ENCODE peak calls at places on chromosomes 2 and 18, in seven cellular contexts. U, I, Y, Q, C, E and T are unnamed samples.

GRCh38 chr2:173851256-173851655 is 113.9 kb downstream of the SP3 start:
- DNase-seq in U (no peak), I (peak), Y (no peak), Q (no peak), C (peak), E (no peak), T (peak)

GRCh38 chr2:239945751-239946569 is 79.2 kb downstream of the NDUFA10 start:
- DNase-seq in U (no peak), I (no peak), Y (no peak), Q (no peak), C (peak), E (no peak), T (peak)

GRCh38 chr2:8329660-8330622 is 351.9 kb upstream of the ID2 start:
- DNase-seq in U (no peak), I (no peak), Y (no peak), Q (no peak), C (no peak), E (no peak), T (peak)

GRCh38 chr2:23706613-23707078 is 220.3 kb downstream of the ATAD2B start:
- DNase-seq in U (no peak), I (no peak), Y (no peak), Q (no peak), C (no peak), E (no peak), T (no peak)

GRCh38 chr2:135657806-135658582 is 83.7 kb upstream of the UBXN4 start:
- DNase-seq in U (peak), I (no peak), Y (no peak), Q (no peak), C (no peak), E (peak), T (no peak)

GRCh38 chr2:8641516-8641915 is 40.3 kb upstream of the ID2 start:
- DNase-seq in U (no peak), I (no peak), Y (no peak), Q (no peak), C (no peak), E (no peak), T (no peak)

GRCh38 chr2:9565436-9566153 is 10.0 kb upstream of the ADAM17 start:
- DNase-seq in U (no peak), I (peak), Y (no peak), Q (peak), C (peak), E (no peak), T (peak)

GRCh38 chr2:157903051-157903625 is 27.0 kb upstream of the ACVR1 start:
- DNase-seq in U (no peak), I (no peak), Y (no peak), Q (no peak), C (no peak), E (no peak), T (no peak)

GRCh38 chr18:7116001-7116831 is 1.4 kb downstream of the LAMA1 start:
- DNase-seq in U (no peak), I (peak), Y (no peak), Q (no peak), C (no peak), E (no peak), T (no peak)

GRCh38 chr2:71064754-71065621 is 3.5 kb upstream of the NAGK start:
- DNase-seq in U (no peak), I (no peak), Y (no peak), Q (no peak), C (no peak), E (no peak), T (no peak)

GRCh38 chr2:86622409-86622877 is 1.2 kb downstream of the RNF103 start:
- DNase-seq in U (peak), I (peak), Y (no peak), Q (no peak), C (peak), E (no peak), T (peak)

GRCh38 chr2:234949762-234950434 is 1.9 kb upstream of the SH3BP4 start:
- DNase-seq in U (no peak), I (peak), Y (no peak), Q (no peak), C (no peak), E (no peak), T (no peak)

GRCh38 chr2:121319941-121320340 is 34.9 kb upstream of the TFCP2L1 start:
- DNase-seq in U (no peak), I (no peak), Y (no peak), Q (no peak), C (no peak), E (no peak), T (no peak)

GRCh38 chr18:33114749-33115148 is 325.8 kb downstream of the CCDC178 start:
- DNase-seq in U (no peak), I (no peak), Y (no peak), Q (no peak), C (no peak), E (no peak), T (no peak)

GRCh38 chr2:182862003-182862402 is 4.4 kb downstream of the FRZB start:
- DNase-seq in U (no peak), I (no peak), Y (no peak), Q (no peak), C (no peak), E (no peak), T (peak)

GRCh38 chr18:58101291-58101706 is 57.3 kb downstream of the NEDD4L start:
- DNase-seq in U (no peak), I (no peak), Y (peak), Q (no peak), C (no peak), E (no peak), T (no peak)

GRCh38 chr18:58095251-58095650 is 51.2 kb downstream of the NEDD4L start:
- DNase-seq in U (no peak), I (no peak), Y (no peak), Q (no peak), C (no peak), E (no peak), T (no peak)

GRCh38 chr2:27572998-27573429 is 9.8 kb upstream of the ZNF512 start:
- DNase-seq in U (no peak), I (no peak), Y (no peak), Q (no peak), C (no peak), E (no peak), T (no peak)

GRCh38 chr2:26770986-26771586 is 7.0 kb downstream of the SLC35F6 start:
- DNase-seq in U (no peak), I (peak), Y (peak), Q (peak), C (peak), E (no peak), T (peak)

GRCh38 chr2:202104286-202104870 is 31.3 kb downstream of the KIAA2012 start:
- DNase-seq in U (peak), I (peak), Y (no peak), Q (peak), C (no peak), E (no peak), T (no peak)

GRCh38 chr2:22826658-22827165 is 558.3 kb upstream of the KLHL29 start:
- DNase-seq in U (no peak), I (no peak), Y (no peak), Q (no peak), C (no peak), E (no peak), T (no peak)

GRCh38 chr2:98519156-98519555 is 74.5 kb downstream of the INPP4A start:
- DNase-seq in U (no peak), I (no peak), Y (no peak), Q (no peak), C (no peak), E (no peak), T (no peak)

GRCh38 chr18:3447035-3447894 is 2.7 kb upstream of the TGIF1 start:
- DNase-seq in U (peak), I (peak), Y (no peak), Q (no peak), C (peak), E (no peak), T (peak)

GRCh38 chr2:117085719-117086118 is 728.8 kb upstream of the DDX18 start:
- DNase-seq in U (no peak), I (no peak), Y (no peak), Q (no peak), C (no peak), E (no peak), T (no peak)

GRCh38 chr18:39611381-39612090 is 2045.9 kb upstream of the CELF4 start:
- DNase-seq in U (no peak), I (no peak), Y (no peak), Q (no peak), C (no peak), E (no peak), T (no peak)

GRCh38 chr2:28377984-28378678 is 14.5 kb upstream of the FOSL2 start:
- DNase-seq in U (no peak), I (no peak), Y (no peak), Q (no peak), C (no peak), E (no peak), T (no peak)

GRCh38 chr2:235095569-235095968 is 143.8 kb downstream of the SH3BP4 start:
- DNase-seq in U (no peak), I (peak), Y (no peak), Q (no peak), C (no peak), E (no peak), T (no peak)

GRCh38 chr18:77766421-77766820 is 516.8 kb downstream of the GALR1 start:
- DNase-seq in U (no peak), I (no peak), Y (no peak), Q (no peak), C (no peak), E (no peak), T (no peak)

GRCh38 chr2:195805283-195805976 is 148.4 kb downstream of the SLC39A10 start:
- DNase-seq in U (no peak), I (no peak), Y (no peak), Q (no peak), C (no peak), E (no peak), T (no peak)

GRCh38 chr2:159456500-159457426 is 159.6 kb downstream of the BAZ2B start:
- DNase-seq in U (no peak), I (peak), Y (no peak), Q (no peak), C (no peak), E (no peak), T (no peak)

GRCh38 chr2:117980783-117981676 is 32.8 kb downstream of the CCDC93 start:
- DNase-seq in U (no peak), I (peak), Y (no peak), Q (no peak), C (no peak), E (no peak), T (no peak)

GRCh38 chr2:31038385-31038784 is 99.9 kb downstream of the GALNT14 start:
- DNase-seq in U (no peak), I (no peak), Y (no peak), Q (no peak), C (no peak), E (no peak), T (no peak)

GRCh38 chr18:7523772-7524171 is 43.3 kb upstream of the PTPRM start:
- DNase-seq in U (no peak), I (no peak), Y (no peak), Q (no peak), C (no peak), E (no peak), T (no peak)

GRCh38 chr2:2333076-2333475 is 2.0 kb upstream of the MYT1L start:
- DNase-seq in U (no peak), I (no peak), Y (no peak), Q (no peak), C (no peak), E (no peak), T (no peak)